ENCODE peak calls at places on chromosomes 4 and X, in eight cellular contexts. X is stimulated activated CD8-positive, alpha-beta memory T cell treated with anti-CD3 and anti-CD28 coated beads, Interleukin-4, amount 100 ng/mL, for 4 hours; N is suprapubic skin; D is fibroblast of mammary gland; Z is mucosa of descending colon; R is germinal center; L is H7; K is midbrain. Q is an unnamed sample.

GRCh38 chrX:25968920-25969319 is 169.2 kb upstream of the MAGEB18 start:
- DNase-seq in D (peak), X (no peak), K (no peak), Z (no peak), R (no peak), N (no peak), L (peak), Q (no peak)

GRCh38 chr4:124459922-124460301 is 252.6 kb downstream of the ANKRD50 start:
- DNase-seq in X (no peak), D (peak), R (no peak), N (no peak), Z (no peak), K (no peak), L (peak), Q (no peak)

GRCh38 chrX:112536544-112536943 is 143.2 kb downstream of the LHFPL1 start:
- DNase-seq in N (no peak), X (no peak), L (peak), K (no peak), R (no peak), D (no peak), Z (no peak), Q (no peak)

GRCh38 chr4:24093446-24093845 is 203.6 kb upstream of the PPARGC1A start:
- DNase-seq in K (no peak), X (no peak), Z (no peak), R (no peak), D (no peak), N (no peak), L (no peak), Q (no peak)

GRCh38 chr4:10180927-10181744 is 64.5 kb upstream of the WDR1 start:
- DNase-seq in Z (no peak), D (peak), N (no peak), X (no peak), K (no peak), L (no peak), R (no peak), Q (no peak)

GRCh38 chrX:47579537-47579936 is 2.7 kb upstream of the TIMP1 start:
- DNase-seq in X (no peak), D (peak), L (no peak), K (no peak), R (no peak), N (no peak), Z (no peak), Q (no peak)

GRCh38 chrX:136953867-136954787 is 73.6 kb upstream of the RBMX start:
- DNase-seq in R (peak), N (no peak), K (peak), L (peak), Z (peak), X (peak), D (peak), Q (peak)

GRCh38 chrX:81121513-81122363 is 80.0 kb downstream of the HMGN5 start:
- DNase-seq in R (peak), X (peak), L (peak), K (peak), N (peak), D (peak), Z (peak), Q (peak)

GRCh38 chrX:1463581-1464281 is 11.0 kb upstream of the ASMTL start:
- DNase-seq in Z (peak), X (no peak), R (no peak), D (no peak), K (no peak), L (no peak), N (peak), Q (no peak)

GRCh38 chr4:15488658-15489470 is 19.2 kb downstream of the CC2D2A start:
- DNase-seq in L (no peak), Z (no peak), R (no peak), D (peak), X (no peak), N (no peak), K (no peak), Q (no peak)

Q was measured in stimulated activated CD4-positive, alpha-beta T cell treated with anti-CD3 and anti-CD28 coated beads, Interleukin-1b, Interleukin-23, amount 100 ng/mL, for 1 hour.